ENCODE peak calls at places on chromosomes 3 and 15, in four cellular contexts. M is activated CD8-positive, alpha-beta memory T cell treated with anti-CD3 and anti-CD28 coated beads, Interleukin-2, amount 10 ng/mL, durations not matched to agents 7 days and 5 days; G is psoas muscle; J is lower lobe of right lung. D is an unnamed sample.

GRCh38 chr15:70271422-70272088 is 173.8 kb upstream of the TLE3 start:
- ATAC-seq in M (no peak), G (peak), J (peak), D (peak)

GRCh38 chr3:71078723-71079525 is 504.6 kb downstream of the FOXP1 start:
- ATAC-seq in M (no peak), G (no peak), J (no peak), D (no peak)

GRCh38 chr15:74725241-74725774 is at the start of gene CYP1A1:
- ATAC-seq in M (peak), G (peak), J (peak), D (peak)

GRCh38 chr15:64009798-64010241 is 36.5 kb downstream of the DAPK2 start:
- ATAC-seq in M (peak), G (peak), J (peak), D (peak)

GRCh38 chr3:189652042-189652441 is 20.9 kb downstream of the TP63 start:
- ATAC-seq in M (no peak), G (no peak), J (no peak), D (no peak)

GRCh38 chr3:71011565-71012287 is 571.8 kb downstream of the FOXP1 start:
- ATAC-seq in M (no peak), G (no peak), J (no peak), D (no peak)

GRCh38 chr3:52397676-52398399 is 47.1 kb downstream of the SEMA3G start:
- ATAC-seq in M (no peak), G (no peak), J (no peak), D (no peak)

GRCh38 chr15:61835476-61836106 is 224.7 kb downstream of the VPS13C start:
- ATAC-seq in M (peak), G (peak), J (peak), D (no peak)

GRCh38 chr3:175108012-175108411 is 248.9 kb downstream of the NAALADL2 start:
- ATAC-seq in M (no peak), G (no peak), J (no peak), D (no peak)

GRCh38 chr3:149936812-149937230 is 33.9 kb downstream of the PFN2 start:
- ATAC-seq in M (peak), G (peak), J (peak), D (peak)

D was measured in activated T-helper 17 cell treated with anti-CD3 and anti-CD28 coated beads, Interleukin-2, amount 50 U/mL, for 72 hours.